ENCODE peak calls at places on chromosomes 6 and 20, in six cellular contexts. P, B, Z, E, V and R are unnamed samples.

GRCh38 chr20:36506253-36506652 is 35.1 kb upstream of the MYL9 start:
- DNase-seq in V (no peak), B (no peak), E (no peak), P (peak; percentile 55), Z (no peak), R (no peak)

GRCh38 chr6:133951227-133951626 is 1.8 kb upstream of the TBPL1 start:
- DNase-seq in V (no peak), E (no peak), Z (no peak), B (no peak), P (no peak), R (no peak)

GRCh38 chr6:17418281-17419188 is 25.1 kb downstream of the CAP2 start:
- DNase-seq in P (no peak), Z (peak; percentile 68), V (no peak), B (no peak), E (no peak), R (no peak)

GRCh38 chr6:56954389-56955170 is at the start of gene BEND6:
- DNase-seq in E (no peak), Z (peak; percentile 56), V (peak; percentile 62), B (peak; percentile 66), P (no peak), R (peak; percentile 72)

GRCh38 chr20:50762435-50763201 is 31.2 kb downstream of the PARD6B start:
- DNase-seq in E (no peak), V (no peak), P (no peak), Z (peak; percentile 86), B (no peak), R (no peak)

GRCh38 chr20:6395695-6396094 is 272.9 kb upstream of the FERMT1 start:
- DNase-seq in V (no peak), E (no peak), B (no peak), Z (no peak), P (no peak), R (peak; percentile 57)

GRCh38 chr6:161273356-161273751 is 507 bp downstream of the AGPAT4 start:
- DNase-seq in Z (no peak), V (no peak), P (peak; percentile 30), E (peak; percentile 71), B (peak; percentile 65), R (no peak)

GRCh38 chr20:62662422-62662821 is 20.1 kb downstream of the SLCO4A1 start:
- DNase-seq in E (no peak), B (no peak), P (no peak), Z (no peak), V (peak; percentile 32), R (no peak)

GRCh38 chr6:131954775-131955107 is 3.6 kb upstream of the CCN2 start:
- DNase-seq in P (peak; percentile 91), B (no peak), V (peak; percentile 99), E (no peak), Z (peak; percentile 20), R (no peak)

GRCh38 chr6:99613398-99613704 is 6.7 kb downstream of the PRDM13 start:
- DNase-seq in Z (no peak), V (no peak), E (no peak), P (no peak), B (peak; percentile 76), R (peak; percentile 73)

GRCh38 chr6:105310371-105310770 is 92.5 kb downstream of the PREP start:
- DNase-seq in Z (no peak), V (no peak), B (no peak), E (no peak), P (no peak), R (no peak)

GRCh38 chr6:159999240-159999671 is 30.4 kb downstream of the IGF2R start:
- DNase-seq in P (no peak), V (no peak), Z (no peak), E (no peak), B (no peak), R (no peak)

GRCh38 chr20:15496501-15497039 is 1076.7 kb downstream of the KIF16B start:
- DNase-seq in V (no peak), Z (no peak), B (no peak), P (no peak), E (no peak), R (no peak)

GRCh38 chr6:32436995-32437836 is 2.5 kb upstream of the HLA-DRA start:
- DNase-seq in B (no peak), P (no peak), V (no peak), Z (no peak), E (no peak), R (no peak)